ENCODE peak calls at places on chromosomes 12 and 14, in six cellular contexts. J is HepG2, M is H1, G is GM12891, Z is K562, L is GM12878. F is an unnamed sample.
A peak's percentile ranks its signal among the peaks of the same experiment; 100 is the strongest.

GRCh38 chr12:92466391-92467305 is 236.1 kb upstream of the PLEKHG7 start:
- DNase-seq in J (no peak), M (peak; percentile 49), G (no peak), Z (no peak), L (peak; percentile 90), F (no peak)

GRCh38 chr12:50820177-50820576 is 22.5 kb upstream of the TMPRSS12 start:
- DNase-seq in J (no peak), M (no peak), G (no peak), Z (no peak), L (no peak), F (no peak)

GRCh38 chr12:817941-818600 is 65.7 kb downstream of the WNK1 start:
- DNase-seq in J (no peak), M (no peak), G (no peak), Z (no peak), L (no peak), F (no peak)

GRCh38 chr12:47741340-47741703 is 16.0 kb upstream of the ENDOU start:
- DNase-seq in J (no peak), M (no peak), G (no peak), Z (no peak), L (no peak), F (no peak)

GRCh38 chr14:55160989-55161388 is 30.4 kb downstream of the DLGAP5 start:
- DNase-seq in J (peak; percentile 8), M (no peak), G (no peak), Z (no peak), L (no peak), F (no peak)

GRCh38 chr14:103401223-103402214 is 16.3 kb downstream of the MARK3 start:
- DNase-seq in J (no peak), M (no peak), G (no peak), Z (no peak), L (no peak), F (no peak)

GRCh38 chr12:53659011-53659551 is 16.8 kb downstream of the ATP5MC2 start:
- DNase-seq in J (peak; percentile 96), M (no peak), G (no peak), Z (no peak), L (no peak), F (no peak)

GRCh38 chr14:36996133-36996856 is 176.1 kb downstream of the SLC25A21 start:
- DNase-seq in J (no peak), M (no peak), G (no peak), Z (peak; percentile 44), L (no peak), F (no peak)

GRCh38 chr12:83017001-83017400 is 330.3 kb downstream of the TMTC2 start:
- DNase-seq in J (no peak), M (no peak), G (no peak), Z (no peak), L (no peak), F (no peak)

GRCh38 chr12:48979602-48980388 is 1.7 kb downstream of the WNT1 start:
- DNase-seq in J (no peak), M (no peak), G (no peak), Z (no peak), L (no peak), F (no peak)

GRCh38 chr12:60148109-60148508 is 552.3 kb downstream of the SLC16A7 start:
- DNase-seq in J (no peak), M (no peak), G (no peak), Z (peak; percentile 37), L (no peak), F (no peak)

GRCh38 chr14:78697341-78697740 is 527.2 kb downstream of the NRXN3 start:
- DNase-seq in J (peak; percentile 6), M (no peak), G (peak; percentile 2), Z (peak; percentile 8), L (no peak), F (no peak)

GRCh38 chr14:91872011-91872476 is 4.7 kb upstream of the TC2N start:
- DNase-seq in J (peak; percentile 8), M (no peak), G (peak; percentile 29), Z (no peak), L (peak; percentile 64), F (no peak)

GRCh38 chr14:91870001-91870400 is 2.7 kb upstream of the TC2N start:
- DNase-seq in J (peak; percentile 5), M (no peak), G (no peak), Z (no peak), L (no peak), F (no peak)

GRCh38 chr14:91873476-91874265 is 6.3 kb upstream of the TC2N start:
- DNase-seq in J (no peak), M (no peak), G (peak; percentile 37), Z (no peak), L (peak; percentile 87), F (peak; percentile 46)

GRCh38 chr14:91870890-91871289 is 3.6 kb upstream of the TC2N start:
- DNase-seq in J (no peak), M (no peak), G (no peak), Z (no peak), L (no peak), F (no peak)

DNA sequence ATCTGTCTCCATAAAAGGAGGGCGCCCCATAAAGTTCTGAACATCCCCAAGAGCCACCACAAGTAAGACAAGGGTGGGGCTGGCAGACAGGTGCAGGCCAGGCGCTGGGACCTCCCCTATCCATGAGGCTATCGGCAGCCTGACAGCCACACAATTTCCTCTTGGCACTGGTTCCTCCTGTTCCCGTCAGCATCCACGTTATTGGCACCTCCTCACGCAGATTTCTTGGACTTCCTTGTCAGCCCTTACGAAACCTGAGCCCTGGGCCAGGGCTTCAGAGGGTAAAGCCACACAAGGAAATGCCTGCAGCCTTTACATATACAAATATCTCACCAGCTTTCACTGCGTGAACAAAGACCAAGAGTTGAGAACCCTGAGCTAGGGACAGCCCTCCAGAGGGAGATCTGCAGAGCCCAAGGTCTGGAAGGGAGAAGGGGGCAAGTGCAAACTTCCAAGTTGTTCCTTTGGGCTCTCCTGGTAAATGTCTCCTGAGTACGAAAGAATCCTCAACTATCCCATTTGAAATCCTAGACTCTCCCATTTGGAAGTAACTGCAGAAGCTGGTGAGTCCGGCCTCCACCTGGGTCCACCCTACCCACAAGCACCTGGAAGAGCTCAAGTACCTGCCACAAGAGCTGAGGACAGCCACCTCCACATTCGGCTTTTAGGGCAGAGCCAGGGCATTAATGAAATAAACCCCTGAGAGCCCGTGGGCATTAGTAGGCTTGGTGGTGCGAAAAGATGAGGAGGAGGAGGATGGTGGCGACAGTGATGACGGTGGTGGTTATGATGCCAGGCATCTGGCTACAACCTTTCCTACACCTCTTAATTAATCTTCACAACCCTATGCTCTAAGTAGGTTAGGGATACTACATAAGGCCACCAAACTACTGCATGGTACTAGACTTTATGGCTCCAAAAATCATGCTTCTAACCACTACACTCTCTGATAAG is 5.5 kb upstream of the TC2N start:
- DNase-seq in J (no peak), M (no peak), G (no peak), Z (no peak), L (no peak), F (no peak)
- TF ChIP-seq POLR2A in J (no peak), M (no peak), G (no peak), Z (no peak), L (no peak), F (no peak)

GRCh38 chr12:94074970-94075695 is 73.2 kb upstream of the PLXNC1 start:
- DNase-seq in J (peak; percentile 60), M (no peak), G (no peak), Z (peak; percentile 62), L (no peak), F (no peak)
- TF ChIP-seq POLR2AphosphoS5 in J (no peak), M (no peak), G (no peak), Z (no peak), L (no peak), F (no peak)

DNA sequence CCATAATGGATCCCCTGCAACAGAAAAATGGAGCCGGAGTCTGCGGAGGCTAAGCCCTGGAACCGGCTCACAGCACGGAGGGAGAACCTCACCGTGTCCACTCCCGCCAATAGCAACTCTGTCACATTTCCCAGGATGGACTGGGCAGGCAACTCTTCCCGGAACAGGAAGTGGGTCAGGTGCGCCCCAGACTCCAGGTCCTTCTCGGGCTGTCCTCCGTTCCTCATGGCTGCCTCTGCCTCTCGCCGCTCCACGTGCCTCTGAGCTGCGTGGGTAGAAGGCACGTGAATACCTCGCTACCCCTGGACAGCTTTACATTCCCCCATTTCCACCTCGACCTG is 2.2 kb downstream of the CYP27B1 start:
- DNase-seq in J (no peak), M (peak; percentile 51), G (no peak), Z (no peak), L (no peak), F (no peak)
- TF ChIP-seq TAF1 in J (no peak), M (no peak), G (no peak), Z (no peak), L (no peak), F (no peak)

GRCh38 chr12:117060236-117060926 is 38.8 kb downstream of the TESC start:
- DNase-seq in J (no peak), M (no peak), G (no peak), Z (peak; percentile 42), L (no peak), F (no peak)

GRCh38 chr12:117061555-117062079 is 37.6 kb downstream of the TESC start:
- DNase-seq in J (no peak), M (no peak), G (no peak), Z (no peak), L (no peak), F (no peak)

GRCh38 chr12:117060927-117061300 is 38.3 kb downstream of the TESC start:
- DNase-seq in J (no peak), M (no peak), G (no peak), Z (no peak), L (no peak), F (no peak)

GRCh38 chr12:117059156-117059555 is 40.1 kb downstream of the TESC start:
- DNase-seq in J (no peak), M (no peak), G (no peak), Z (no peak), L (no peak), F (no peak)

DNA sequence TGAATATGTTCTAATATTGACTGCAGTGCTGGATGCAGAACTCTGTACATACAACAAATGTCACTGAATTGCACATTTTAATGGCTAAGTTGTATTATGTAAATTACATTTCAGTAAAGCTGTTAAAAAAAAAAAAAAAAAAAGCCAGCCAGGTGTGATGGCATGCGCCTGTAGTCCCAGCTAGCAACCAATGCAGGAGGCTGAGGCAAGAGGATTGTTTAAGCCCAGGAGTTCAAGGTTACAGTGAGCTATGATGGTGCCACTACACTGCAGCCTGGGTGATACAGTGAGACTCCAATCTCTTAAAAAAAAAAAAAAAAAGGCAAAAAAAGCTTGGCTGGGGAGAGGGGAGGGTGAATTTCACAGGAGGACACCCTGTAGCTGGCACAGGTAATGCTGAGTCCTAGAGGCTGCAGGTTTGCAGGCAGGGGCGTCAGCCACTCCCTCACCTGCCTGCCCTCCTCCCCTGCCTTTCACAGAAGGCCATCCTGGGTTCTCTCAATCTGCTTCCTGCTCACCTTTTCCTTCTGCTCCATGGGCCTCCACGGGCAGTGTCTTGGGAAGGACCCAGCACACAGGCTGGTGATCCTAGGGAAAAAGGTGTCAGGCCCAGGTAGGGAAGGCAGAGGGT is 40.7 kb downstream of the TESC start:
- DNase-seq in J (peak; percentile 52), M (no peak), G (no peak), Z (no peak), L (no peak), F (no peak)
- TF ChIP-seq POLR2A in J (no peak), M (no peak), G (no peak), Z (no peak), L (no peak), F (no peak)

GRCh38 chr14:76836029-76836630 is 9.9 kb downstream of the LRRC74A start:
- DNase-seq in J (no peak), M (no peak), G (no peak), Z (no peak), L (no peak), F (no peak)
- TF ChIP-seq POLR2AphosphoS5 in J (no peak), M (no peak), G (no peak), Z (no peak), L (no peak), F (no peak)